ENCODE peak calls at places on chromosomes 6 and 20, in ten cellular contexts. H is stomach; C is stimulated activated CD4-positive, alpha-beta T cell treated with anti-CD3 and anti-CD28 coated beads, TNF-alpha, amount 100 ng/mL, for 48 hours; I is GM23248; D is NAMALWA; N is left ventricle myocardium superior; V is ecto neural progenitor cell; K is NCI-H2081; U is amniotic stem cell; Z is A673. R is an unnamed sample.

GRCh38 chr20:6686171-6686570 is 81.3 kb upstream of the BMP2 start:
- DNase-seq in C (no peak), N (no peak), U (no peak), V (no peak), K (no peak), I (no peak), Z (no peak), D (no peak), H (no peak), R (no peak)

GRCh38 chr20:59253325-59253724 is 47.1 kb upstream of the EDN3 start:
- DNase-seq in N (no peak), K (no peak), D (no peak), C (no peak), H (no peak), V (no peak), I (no peak), Z (no peak), U (no peak), R (no peak)

GRCh38 chr20:7967199-7967844 is 27.1 kb upstream of the HAO1 start:
- DNase-seq in D (no peak), C (no peak), V (no peak), I (peak), K (no peak), U (no peak), Z (peak), H (no peak), N (no peak), R (no peak)

GRCh38 chr6:14784596-14785360 is 461.1 kb upstream of the JARID2 start:
- DNase-seq in U (no peak), H (no peak), C (no peak), V (peak), I (no peak), N (no peak), K (peak), Z (no peak), D (no peak), R (no peak)

GRCh38 chr6:79463721-79464120 is 73.5 kb downstream of the LCA5 start:
- DNase-seq in C (no peak), N (no peak), K (no peak), Z (no peak), D (no peak), I (no peak), U (no peak), V (no peak), H (no peak), R (no peak)

GRCh38 chr6:4270001-4270400 is 134.6 kb upstream of the ECI2 start:
- DNase-seq in K (no peak), Z (no peak), I (no peak), N (no peak), H (no peak), D (no peak), U (no peak), V (no peak), C (no peak), R (no peak)

GRCh38 chr6:158242071-158242606 is 70.1 kb upstream of the TULP4 start:
- DNase-seq in K (no peak), U (no peak), D (no peak), I (no peak), C (no peak), V (no peak), H (no peak), N (no peak), Z (no peak), R (no peak)

GRCh38 chr6:89826029-89826528 is 3.6 kb upstream of the CASP8AP2 start:
- DNase-seq in N (no peak), V (no peak), C (no peak), I (peak), Z (no peak), D (no peak), U (no peak), K (no peak), H (no peak), R (no peak)

GRCh38 chr6:25431642-25432307 is 152.6 kb downstream of the CARMIL1 start:
- DNase-seq in D (peak), Z (no peak), I (no peak), V (no peak), U (no peak), N (no peak), K (no peak), H (no peak), C (no peak), R (no peak)

GRCh38 chr20:34362502-34363061 is 491 bp upstream of the ITCH start:
- DNase-seq in N (no peak), D (no peak), C (no peak), U (no peak), K (no peak), Z (no peak), V (no peak), I (no peak), H (no peak), R (no peak)

GRCh38 chr6:133609404-133610270 is 279.3 kb upstream of the TCF21 start:
- DNase-seq in I (peak), C (no peak), Z (no peak), H (no peak), K (no peak), U (peak), D (no peak), N (no peak), V (no peak), R (peak)

R was measured in skeletal muscle cell.